ENCODE peak calls at places on chromosomes 5 and 9, in four cellular contexts. S is GM12878, V is HL-60, O is K562. D is an unnamed sample.

GRCh38 chr9:124078641-124079040 is 67.1 kb downstream of the LHX2 start:
- DNase-seq in S (no peak), V (no peak), O (no peak), D (no peak)

GRCh38 chr9:38018964-38019602 is 49.9 kb downstream of the SHB start:
- DNase-seq in S (no peak), V (no peak), O (no peak), D (no peak)

GRCh38 chr9:136482046-136482792 is 621 bp downstream of the SEC16A start:
- DNase-seq in S (no peak), V (peak; percentile 43), O (no peak), D (no peak)

GRCh38 chr9:98062161-98062560 is 5.6 kb downstream of the NANS start:
- DNase-seq in S (no peak), V (no peak), O (no peak), D (no peak)

GRCh38 chr9:110257971-110258370 is 1.7 kb upstream of the TXN start:
- DNase-seq in S (no peak), V (no peak), O (no peak), D (no peak)

GRCh38 chr5:116814656-116815055 is 240.0 kb upstream of the SEMA6A start:
- DNase-seq in S (no peak), V (no peak), O (no peak), D (no peak)

GRCh38 chr5:96836817-96837216 is 29.1 kb upstream of the ERAP1 start:
- DNase-seq in S (no peak), V (no peak), O (no peak), D (no peak)

GRCh38 chr5:102857090-102857818 is 102.1 kb downstream of the PAM start:
- DNase-seq in S (no peak), V (no peak), O (no peak), D (no peak)

GRCh38 chr9:12595400-12595799 is 97.8 kb upstream of the TYRP1 start:
- DNase-seq in S (no peak), V (no peak), O (no peak), D (no peak)

GRCh38 chr9:86183225-86183808 is 76.1 kb downstream of the C9orf153 start:
- DNase-seq in S (no peak), V (no peak), O (no peak), D (no peak)

GRCh38 chr5:96834016-96834415 is 26.3 kb upstream of the ERAP1 start:
- DNase-seq in S (no peak), V (no peak), O (no peak), D (no peak)

GRCh38 chr5:150036513-150036912 is 36.0 kb downstream of the HMGXB3 start:
- DNase-seq in S (no peak), V (no peak), O (no peak), D (no peak)

GRCh38 chr5:169970911-169971436 is 9.3 kb downstream of the INSYN2B start:
- DNase-seq in S (no peak), V (no peak), O (no peak), D (no peak)

GRCh38 chr5:116494784-116495480 is 79.7 kb downstream of the SEMA6A start:
- DNase-seq in S (no peak), V (no peak), O (no peak), D (no peak)

GRCh38 chr9:10265102-10265708 is 347.6 kb downstream of the PTPRD start:
- DNase-seq in S (no peak), V (no peak), O (no peak), D (no peak)

GRCh38 chr9:10272830-10273229 is 340.0 kb downstream of the PTPRD start:
- DNase-seq in S (no peak), V (no peak), O (no peak), D (no peak)

GRCh38 chr9:10274156-10274555 is 338.6 kb downstream of the PTPRD start:
- DNase-seq in S (no peak), V (no peak), O (no peak), D (no peak)

GRCh38 chr9:10268500-10269485 is 344.0 kb downstream of the PTPRD start:
- DNase-seq in S (no peak), V (no peak), O (no peak), D (peak; percentile 4)
- TF ChIP-seq SPI1 in S (no peak), V (no peak), O (no peak), D (no peak)

GRCh38 chr5:13627673-13628454 is 316.6 kb downstream of the DNAH5 start:
- DNase-seq in S (no peak), V (no peak), O (no peak), D (no peak)
- TF ChIP-seq POLR2AphosphoS5 in S (no peak), V (no peak), O (no peak), D (no peak)

GRCh38 chr5:31651241-31651640 is 12.3 kb downstream of the PDZD2 start:
- DNase-seq in S (no peak), V (no peak), O (no peak), D (no peak)

GRCh38 chr5:31645420-31646081 is 6.6 kb downstream of the PDZD2 start:
- DNase-seq in S (no peak), V (no peak), O (no peak), D (no peak)

DNA sequence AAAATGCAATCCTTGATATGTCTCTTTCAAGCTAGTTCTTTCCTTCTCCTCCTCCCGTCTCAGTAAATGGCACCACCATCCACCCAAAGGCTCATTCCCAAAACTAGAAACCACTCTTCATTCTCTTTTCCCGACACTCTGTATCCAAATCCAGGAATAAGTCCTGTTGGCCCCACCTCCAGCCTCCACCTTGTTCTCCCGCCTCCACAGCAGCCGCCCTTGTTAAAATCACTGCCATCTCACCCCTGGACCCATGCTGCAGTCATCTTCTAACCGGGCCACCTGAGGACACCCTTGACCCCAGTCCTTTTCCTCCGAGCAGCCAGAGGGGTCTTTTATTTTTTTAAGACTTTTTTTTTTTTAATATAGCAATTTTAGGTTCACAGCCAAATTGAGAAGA is 9.4 kb downstream of the PDZD2 start:
- DNase-seq in S (no peak), V (no peak), O (no peak), D (no peak)
- TF ChIP-seq SPI1 in S (no peak), V (no peak), O (no peak), D (no peak)

GRCh38 chr5:39547548-39548154 is 122.9 kb upstream of the DAB2 start:
- DNase-seq in S (no peak), V (no peak), O (peak; percentile 37), D (no peak)
- TF ChIP-seq POLR2AphosphoS5 in S (no peak), V (no peak), O (no peak), D (no peak)

DNA sequence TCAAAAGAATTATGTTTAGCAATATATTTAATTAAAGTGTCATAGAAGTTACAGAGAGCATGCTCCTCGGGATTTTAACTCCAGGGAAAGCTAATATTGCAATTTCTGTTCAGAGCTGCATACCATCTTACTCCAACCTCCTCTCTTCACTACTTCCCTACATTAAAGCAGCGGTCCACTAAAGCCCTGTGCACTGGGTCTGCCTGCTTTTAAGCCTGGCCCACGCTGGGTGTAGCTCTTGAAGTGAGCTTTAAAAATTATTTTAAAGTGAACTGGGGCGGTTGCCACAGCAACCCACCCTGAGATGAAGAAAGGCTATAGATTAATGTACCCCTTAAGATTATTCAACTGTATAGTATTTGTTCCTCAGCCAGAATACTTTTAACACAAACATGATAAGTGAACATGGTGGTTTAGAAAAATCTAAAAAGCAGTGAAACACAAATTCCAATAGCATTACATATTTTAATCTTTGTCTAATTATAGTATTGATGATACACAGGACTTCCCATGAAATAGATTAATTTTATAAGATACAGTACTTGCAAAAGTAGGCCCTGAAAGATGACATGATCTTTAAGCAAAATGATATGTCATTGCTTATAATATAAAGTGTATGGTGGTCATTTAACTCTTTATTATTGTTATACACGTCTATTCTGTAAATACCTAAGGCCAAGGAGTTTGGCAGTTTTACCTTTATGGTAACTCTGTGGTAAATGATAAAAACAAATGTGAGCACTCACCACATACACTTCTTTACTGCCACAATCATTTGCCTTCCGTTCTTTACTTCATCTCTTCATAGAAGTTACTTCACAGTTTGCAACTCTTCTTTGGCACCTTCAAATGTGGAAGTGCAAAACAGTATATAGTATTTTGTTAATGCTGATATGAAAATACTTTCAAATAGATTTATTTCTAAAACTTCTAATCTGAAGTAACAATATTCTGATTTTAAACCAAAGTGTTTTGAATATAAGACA is 4.1 kb upstream of the MEF2C start:
- DNase-seq in S (no peak), V (no peak), O (no peak), D (no peak)
- TF ChIP-seq SPI1 in S (no peak), V (no peak), O (no peak), D (no peak)

DNA sequence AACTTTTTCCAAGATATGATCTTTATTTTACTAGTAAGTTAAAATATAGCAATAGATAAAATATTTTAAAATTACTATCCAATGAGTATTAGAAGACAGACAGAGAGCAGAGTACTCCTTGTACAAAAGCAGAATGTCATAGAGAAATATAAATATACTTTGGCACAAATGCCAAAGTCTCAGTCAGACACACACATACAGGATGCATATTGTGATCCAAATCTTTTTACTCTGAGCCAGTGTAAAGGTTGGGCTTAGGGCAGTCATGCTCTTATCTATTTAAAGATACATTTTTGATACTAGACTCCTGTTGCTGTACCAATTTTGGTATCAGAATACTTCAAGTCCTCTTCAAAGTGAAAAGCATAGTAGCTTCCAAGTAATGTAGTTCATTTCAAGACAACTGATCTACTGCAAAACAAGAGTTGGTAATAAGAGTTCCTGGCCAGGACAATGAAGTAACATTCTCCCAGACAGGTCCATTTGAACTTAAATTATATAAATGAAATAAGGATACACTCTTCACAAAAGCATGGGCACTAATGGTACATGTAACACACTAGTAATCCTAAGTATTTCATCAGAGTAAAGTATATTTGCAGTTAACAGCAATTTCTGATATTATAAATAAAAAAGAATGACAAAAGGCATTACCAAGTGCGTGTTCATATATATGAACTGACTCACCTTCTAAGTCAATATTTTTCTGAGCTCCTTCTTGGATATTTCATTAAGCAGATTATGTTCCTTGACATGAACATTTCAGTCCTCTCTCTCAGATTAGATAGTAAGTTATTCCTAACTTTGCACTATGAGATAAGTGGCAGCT is 10.5 kb downstream of the PFDN1 start:
- DNase-seq in S (no peak), V (no peak), O (no peak), D (no peak)
- TF ChIP-seq POLR2AphosphoS5 in S (no peak), V (no peak), O (no peak), D (no peak)

GRCh38 chr9:126373241-126373640 is 46.6 kb downstream of the MVB12B start:
- DNase-seq in S (no peak), V (no peak), O (no peak), D (no peak)

GRCh38 chr9:126375386-126375785 is 48.8 kb downstream of the MVB12B start:
- DNase-seq in S (no peak), V (no peak), O (no peak), D (no peak)

GRCh38 chr9:126376311-126376902 is 49.8 kb downstream of the MVB12B start:
- DNase-seq in S (no peak), V (no peak), O (no peak), D (no peak)

GRCh38 chr9:126372716-126373115 is 46.1 kb downstream of the MVB12B start:
- DNase-seq in S (no peak), V (no peak), O (no peak), D (no peak)

GRCh38 chr9:126374366-126374781 is 47.7 kb downstream of the MVB12B start:
- DNase-seq in S (no peak), V (no peak), O (no peak), D (no peak)
- TF ChIP-seq SPI1 in S (no peak), V (no peak), O (no peak), D (no peak)

GRCh38 chr5:111310713-111311620 is 86.8 kb downstream of the CAMK4 start:
- DNase-seq in S (no peak), V (no peak), O (no peak), D (no peak)

GRCh38 chr5:111313017-111313724 is 89.0 kb downstream of the CAMK4 start:
- DNase-seq in S (no peak), V (no peak), O (no peak), D (no peak)

GRCh38 chr5:111308951-111309350 is 84.8 kb downstream of the CAMK4 start:
- DNase-seq in S (no peak), V (no peak), O (no peak), D (no peak)

GRCh38 chr5:111309384-111309783 is 85.2 kb downstream of the CAMK4 start:
- DNase-seq in S (no peak), V (no peak), O (no peak), D (no peak)
- TF ChIP-seq POLR2AphosphoS5 in S (no peak), V (no peak), O (no peak), D (no peak)